ENCODE peak calls at places on chromosomes 5 and 9, in six cellular contexts. L, D, A, P, E and B are unnamed samples.

GRCh38 chr5:15499528-15500325 is at the start of gene FBXL7:
- DNase-seq in A (peak; percentile 94), L (no peak), E (peak; percentile 43), D (peak; percentile 94), P (peak; percentile 92), B (peak; percentile 92)

GRCh38 chr5:95986001-95986400 is 24.4 kb upstream of the ELL2 start:
- DNase-seq in P (no peak), E (no peak), A (no peak), L (no peak), D (no peak), B (no peak)

GRCh38 chr5:151632524-151632923 is 41.4 kb upstream of the FAT2 start:
- DNase-seq in A (no peak), P (no peak), E (no peak), L (no peak), D (no peak), B (no peak)

GRCh38 chr9:101791938-101792337 is 53.5 kb upstream of the GRIN3A start:
- DNase-seq in L (peak; percentile 10), D (peak; percentile 15), A (peak; percentile 75), E (peak; percentile 39), P (peak; percentile 70), B (peak; percentile 37)

GRCh38 chr9:129154866-129155477 is 23.1 kb downstream of the IER5L start:
- DNase-seq in L (no peak), A (no peak), P (no peak), D (no peak), E (no peak), B (no peak)

GRCh38 chr9:23123048-23123632 is 676.5 kb downstream of the DMRTA1 start:
- DNase-seq in E (peak; percentile 52), D (peak; percentile 53), A (peak; percentile 72), P (peak; percentile 69), L (no peak), B (peak; percentile 25)

GRCh38 chr5:17343675-17344074 is 126.2 kb downstream of the BASP1 start:
- DNase-seq in E (peak; percentile 89), L (peak; percentile 2), D (peak; percentile 79), P (no peak), A (no peak), B (peak; percentile 77)

GRCh38 chr5:148459669-148460068 is 75.9 kb downstream of the FBXO38 start:
- DNase-seq in L (no peak), P (no peak), A (no peak), D (no peak), E (no peak), B (no peak)

GRCh38 chr5:140025736-140026135 is 17.4 kb downstream of the NRG2 start:
- DNase-seq in L (no peak), A (no peak), D (no peak), P (no peak), E (no peak), B (no peak)

GRCh38 chr9:130817862-130818261 is 17.2 kb upstream of the ABL1 start:
- DNase-seq in L (no peak), A (no peak), D (no peak), E (no peak), P (no peak), B (no peak)

GRCh38 chr5:75510836-75511434 is 494 bp downstream of the CERT1 start:
- DNase-seq in P (peak; percentile 76), D (peak; percentile 66), E (peak; percentile 5), A (peak; percentile 75), L (no peak), B (peak; percentile 16)

GRCh38 chr5:78287833-78288232 is 6.7 kb downstream of the AP3B1 start:
- DNase-seq in L (peak; percentile 23), A (no peak), D (peak; percentile 94), E (peak; percentile 50), P (no peak), B (no peak)

GRCh38 chr5:150590979-150591411 is 49.5 kb upstream of the SYNPO start:
- DNase-seq in A (peak; percentile 54), D (no peak), E (no peak), L (no peak), P (peak; percentile 65), B (no peak)

GRCh38 chr9:79471577-79472543 is 99.9 kb upstream of the TLE4 start:
- DNase-seq in P (peak; percentile 39), D (peak; percentile 59), A (peak; percentile 13), L (no peak), E (peak; percentile 66), B (no peak)

GRCh38 chr5:156186760-156187159 is 140.2 kb upstream of the SGCD start:
- DNase-seq in A (no peak), L (no peak), E (no peak), D (peak; percentile 76), P (no peak), B (no peak)

GRCh38 chr9:34500623-34501267 is 22.0 kb downstream of the ENHO start:
- DNase-seq in E (peak; percentile 74), A (peak; percentile 80), D (peak; percentile 46), P (peak; percentile 68), L (peak; percentile 29), B (peak; percentile 56)

GRCh38 chr9:21267806-21268657 is 28.2 kb upstream of the IFNA14 start:
- DNase-seq in P (no peak), E (no peak), L (no peak), A (no peak), D (no peak), B (no peak)

DNA sequence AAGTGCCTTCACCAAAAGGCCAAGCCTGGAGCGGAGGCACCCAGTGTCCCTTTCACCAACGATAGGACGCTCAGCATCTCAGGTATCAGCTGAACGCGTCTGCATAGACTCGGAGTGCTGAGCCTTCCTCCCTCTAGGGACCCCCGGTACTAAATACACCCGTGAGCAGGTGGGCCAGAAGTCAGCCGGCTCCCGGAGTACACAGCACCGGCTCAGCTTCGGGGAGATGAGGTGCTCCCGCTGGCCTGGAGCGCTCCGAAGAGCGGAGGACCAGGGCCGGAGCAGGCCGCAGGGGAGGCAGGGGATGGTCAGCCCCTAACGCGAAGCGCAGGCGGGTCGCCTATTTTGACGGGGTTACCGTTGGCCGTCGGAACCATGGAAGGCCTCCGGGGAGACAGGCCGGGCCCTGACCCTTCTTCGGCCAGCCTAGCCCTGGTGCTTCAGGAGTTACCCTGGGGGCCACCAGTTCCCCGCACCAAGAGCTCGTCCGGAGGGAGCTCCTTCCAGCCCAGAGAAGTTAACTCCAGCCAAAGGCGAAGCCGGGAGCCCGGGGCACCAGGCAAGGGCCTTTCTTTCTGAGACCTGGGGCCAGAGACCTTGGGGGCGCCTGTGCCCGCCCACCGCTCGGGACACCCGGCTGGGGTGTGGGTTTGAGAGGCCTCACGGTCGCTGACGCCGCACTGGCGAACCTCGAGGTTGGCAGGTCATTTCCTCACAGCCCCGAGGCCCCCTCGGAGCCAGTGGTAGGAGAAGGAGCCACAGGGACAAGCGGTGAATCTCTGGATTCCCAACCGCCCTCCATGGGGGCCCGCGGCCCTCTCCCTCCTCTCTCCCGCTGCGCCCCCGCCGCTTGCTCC is 3.3 kb upstream of the IRX4 start:
- DNase-seq in D (no peak), P (peak; percentile 28), A (peak; percentile 30), L (no peak), E (no peak), B (no peak)
- TF ChIP-seq EZH2 in D (no peak), P (peak; percentile 100), A (peak; percentile 94), L (no peak), E (peak; percentile 23), B (no peak)

GRCh38 chr5:133457439-133457838 is 154.9 kb downstream of the FSTL4 start:
- DNase-seq in D (no peak), P (no peak), E (no peak), A (peak; percentile 22), L (no peak), B (no peak)

GRCh38 chr5:133456933-133457402 is 155.4 kb downstream of the FSTL4 start:
- DNase-seq in D (peak; percentile 35), E (no peak), A (no peak), P (no peak), L (no peak), B (no peak)

GRCh38 chr5:133459474-133460155 is 152.7 kb downstream of the FSTL4 start:
- DNase-seq in D (no peak), L (no peak), A (no peak), P (no peak), E (no peak), B (no peak)

GRCh38 chr5:133458435-133458834 is 153.9 kb downstream of the FSTL4 start:
- DNase-seq in P (no peak), D (no peak), L (no peak), E (no peak), A (no peak), B (no peak)

DNA sequence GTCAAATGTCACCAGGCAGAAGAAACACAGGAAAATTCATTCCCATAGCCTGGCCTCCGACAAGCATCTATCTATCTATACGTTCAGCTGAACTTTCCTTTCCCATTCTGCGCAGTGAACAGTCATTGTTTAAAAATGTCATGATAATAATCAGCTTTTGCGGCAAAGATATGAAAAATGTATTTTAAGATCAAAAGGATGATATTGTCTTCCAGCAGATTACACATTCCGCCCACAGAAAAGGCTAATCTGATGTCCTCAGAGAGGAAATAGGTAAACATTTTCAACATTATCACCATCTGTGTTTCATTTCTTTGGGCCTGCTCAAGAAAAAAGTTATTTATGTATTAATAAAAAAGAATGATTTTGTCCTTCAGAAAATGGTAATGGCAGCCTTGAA is 154.4 kb downstream of the FSTL4 start:
- DNase-seq in L (no peak), E (no peak), A (no peak), P (no peak), D (no peak), B (no peak)
- TF ChIP-seq EZH2phosphoT487 in L (no peak), E (no peak), A (no peak), P (no peak), D (no peak), B (no peak)

GRCh38 chr9:134547161-134548100 is 94.2 kb upstream of the COL5A1 start:
- DNase-seq in L (no peak), A (no peak), P (no peak), E (no peak), D (no peak), B (no peak)
- TF ChIP-seq EZH2 in L (no peak), A (no peak), P (no peak), E (no peak), D (no peak), B (no peak)

GRCh38 chr5:173474881-173475287 is 141.6 kb downstream of the BOD1 start:
- DNase-seq in A (no peak), E (peak; percentile 22), L (no peak), P (no peak), D (peak; percentile 91), B (no peak)

GRCh38 chr5:173479711-173480110 is 136.7 kb downstream of the BOD1 start:
- DNase-seq in D (no peak), E (no peak), A (no peak), P (no peak), L (no peak), B (no peak)

GRCh38 chr5:173480896-173481295 is 135.6 kb downstream of the BOD1 start:
- DNase-seq in P (no peak), E (peak; percentile 56), L (no peak), D (no peak), A (no peak), B (no peak)

GRCh38 chr5:173475780-173476179 is 140.7 kb downstream of the BOD1 start:
- DNase-seq in P (no peak), A (no peak), E (no peak), D (no peak), L (no peak), B (no peak)

DNA sequence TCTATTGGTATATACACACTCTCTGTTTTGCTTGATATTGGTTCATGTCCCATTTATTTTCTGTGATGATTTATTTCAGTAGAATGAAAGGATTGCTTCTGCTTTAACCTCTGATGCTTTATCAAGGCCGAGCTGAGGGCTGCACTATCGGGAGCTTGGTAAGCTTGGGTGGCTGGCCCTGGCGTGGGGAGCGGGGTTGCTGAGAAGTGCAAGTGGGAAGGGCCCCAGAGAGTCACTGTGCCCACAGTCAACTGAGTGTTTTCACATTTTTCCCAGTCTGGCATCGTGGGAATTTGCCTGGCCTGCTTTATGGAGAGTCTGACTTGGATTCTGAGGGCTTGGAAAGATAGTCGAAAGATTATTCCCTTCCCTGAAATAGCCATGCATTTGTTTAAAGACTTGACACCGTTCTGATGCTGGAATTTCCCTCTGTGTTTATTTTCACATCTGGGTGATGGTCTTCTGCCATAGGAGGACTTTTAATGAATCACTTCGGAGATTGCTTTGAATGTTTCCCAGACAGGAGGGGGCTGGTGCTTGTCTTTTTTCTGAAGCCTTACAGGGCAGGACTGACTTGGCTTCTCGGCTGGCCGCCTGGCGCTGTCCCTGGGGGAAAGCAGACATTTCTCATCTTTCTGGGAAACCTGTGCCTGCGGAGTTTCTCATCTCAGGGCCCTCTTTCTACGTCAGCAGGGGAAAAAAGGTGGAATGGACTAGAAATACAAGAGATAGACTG is 139.0 kb downstream of the BOD1 start:
- DNase-seq in E (no peak), L (no peak), A (no peak), D (peak; percentile 82), P (no peak), B (no peak)
- TF ChIP-seq EZH2phosphoT487 in E (no peak), L (no peak), A (no peak), D (no peak), P (no peak), B (no peak)